ENCODE peak calls at places on chromosome 7, in seven cellular contexts. E is stimulated activated effector memory CD8-positive, alpha-beta T cell treated with anti-CD3 and anti-CD28 coated beads, Interleukin-12 subunit alpha, Interleukin-12 subunit beta, amount 100 ng/mL, for 72 hours; I is tibial nerve; L is HS-27A; S is T-helper 2 cell; J is NCI-H1930; H is PC-3. V is an unnamed sample.

GRCh38 chr7:100371561-100372171 is 1.6 kb upstream of the PILRA start:
- DNase-seq in E (no peak), I (no peak), L (no peak), S (no peak), J (no peak), H (no peak), V (no peak)

GRCh38 chr7:157010588-157011332 is at the start of gene MNX1:
- DNase-seq in E (peak; percentile 61), I (no peak), L (no peak), S (peak; percentile 38), J (peak; percentile 93), H (peak; percentile 75), V (no peak)

GRCh38 chr7:73901823-73902597 is 41.1 kb downstream of the TMEM270 start:
- DNase-seq in E (no peak), I (no peak), L (no peak), S (no peak), J (no peak), H (no peak), V (no peak)

GRCh38 chr7:92811158-92811557 is 25.2 kb downstream of the CDK6 start:
- DNase-seq in E (no peak), I (no peak), L (no peak), S (no peak), J (no peak), H (no peak), V (no peak)

GRCh38 chr7:120809260-120809659 is 48.7 kb downstream of the TSPAN12 start:
- DNase-seq in E (no peak), I (no peak), L (no peak), S (no peak), J (no peak), H (no peak), V (no peak)

GRCh38 chr7:2529161-2530075 is 9.8 kb downstream of the LFNG start:
- DNase-seq in E (peak; percentile 84), I (peak; percentile 52), L (no peak), S (peak; percentile 50), J (no peak), H (peak; percentile 65), V (peak; percentile 29)

GRCh38 chr7:134778941-134779740 is at the start of gene CALD1:
- DNase-seq in E (no peak), I (peak; percentile 52), L (peak; percentile 92), S (no peak), J (no peak), H (peak; percentile 96), V (peak; percentile 83)

GRCh38 chr7:28686418-28686800 is 271.7 kb downstream of the TRIL start:
- DNase-seq in E (no peak), I (no peak), L (peak; percentile 2), S (no peak), J (no peak), H (peak; percentile 58), V (peak; percentile 47)

GRCh38 chr7:146539836-146540235 is 423.2 kb downstream of the CNTNAP2 start:
- DNase-seq in E (no peak), I (no peak), L (no peak), S (no peak), J (no peak), H (no peak), V (no peak)

GRCh38 chr7:157669768-157670345 is 333.1 kb downstream of the DNAJB6 start:
- DNase-seq in E (no peak), I (no peak), L (no peak), S (no peak), J (no peak), H (no peak), V (no peak)

GRCh38 chr7:7707756-7708310 is 10.6 kb downstream of the RPA3 start:
- DNase-seq in E (no peak), I (no peak), L (no peak), S (no peak), J (peak; percentile 15), H (peak; percentile 2), V (no peak)

GRCh38 chr7:131511774-131512535 is 44.5 kb downstream of the PODXL start:
- DNase-seq in E (no peak), I (no peak), L (no peak), S (no peak), J (no peak), H (no peak), V (no peak)

GRCh38 chr7:106285801-106286492 is 1.2 kb upstream of the NAMPT start:
- DNase-seq in E (peak; percentile 70), I (no peak), L (no peak), S (no peak), J (no peak), H (no peak), V (peak; percentile 57)

GRCh38 chr7:24462984-24463383 is 110.3 kb upstream of the PALS2 start:
- DNase-seq in E (no peak), I (no peak), L (no peak), S (no peak), J (no peak), H (no peak), V (no peak)

V was measured in uterus.